ENCODE peak calls at places on chromosome 1, in four cellular contexts. V, N, F and W are unnamed samples.

GRCh38 chr1:111873460-111873859 is 116.0 kb downstream of the KCND3 start:
- DNase-seq in V (no peak), N (no peak), F (no peak), W (no peak)

GRCh38 chr1:90823686-90824085 is 106.6 kb upstream of the BARHL2 start:
- DNase-seq in V (no peak), N (no peak), F (no peak), W (no peak)

GRCh38 chr1:83746234-83746633 is 252.7 kb downstream of the TTLL7 start:
- DNase-seq in V (no peak), N (no peak), F (no peak), W (no peak)

GRCh38 chr1:209411491-209411929 is 172.0 kb upstream of the CAMK1G start:
- DNase-seq in V (no peak), N (no peak), F (no peak), W (no peak)

GRCh38 chr1:179124866-179125265 is 43.0 kb downstream of the TOR3A start:
- DNase-seq in V (no peak), N (no peak), F (no peak), W (no peak)

GRCh38 chr1:111841189-111841588 is 85.5 kb downstream of the DDX20 start:
- DNase-seq in V (no peak), N (no peak), F (no peak), W (no peak)

GRCh38 chr1:206709772-206710456 is 25.2 kb downstream of the MAPKAPK2 start:
- DNase-seq in V (no peak), N (no peak), F (no peak), W (no peak)

GRCh38 chr1:43864111-43865045 is 69.2 kb upstream of the ARTN start:
- DNase-seq in V (no peak), N (no peak), F (no peak), W (no peak)

GRCh38 chr1:36384542-36385409 is 948 bp downstream of the STK40 start:
- DNase-seq in V (no peak), N (no peak), F (peak), W (peak)

GRCh38 chr1:105362438-105362837 is 1612.7 kb downstream of the AMY1C start:
- DNase-seq in V (no peak), N (no peak), F (no peak), W (no peak)